ENCODE peak calls at places on chromosomes 11 and 22, in seven cellular contexts. K is OCI-LY7; Y is lower leg skin; Q is A549; L is CD8-positive, alpha-beta T cell; O is fibroblast of the aortic adventitia; W is naive thymus-derived CD4-positive, alpha-beta T cell. I is an unnamed sample.

GRCh38 chr11:126766425-126766824 is 234.1 kb downstream of the KIRREL3 start:
- DNase-seq in K (no peak), Y (no peak), Q (peak), L (no peak), O (no peak), W (no peak), I (no peak)

GRCh38 chr22:23175817-23176644 is 4.3 kb upstream of the BCR start:
- DNase-seq in K (peak), Y (no peak), Q (no peak), L (no peak), O (no peak), W (no peak), I (no peak)

GRCh38 chr22:30876925-30877553 is 91.5 kb downstream of the MORC2 start:
- DNase-seq in K (no peak), Y (no peak), Q (no peak), L (no peak), O (peak), W (no peak), I (no peak)

GRCh38 chr11:69721061-69721460 is 17.2 kb upstream of the FGF19 start:
- DNase-seq in K (no peak), Y (no peak), Q (no peak), L (no peak), O (no peak), W (no peak), I (no peak)

GRCh38 chr11:84019576-84020194 is 733.5 kb upstream of the CCDC90B start:
- DNase-seq in K (no peak), Y (no peak), Q (no peak), L (no peak), O (peak), W (no peak), I (no peak)

GRCh38 chr11:131991606-131992005 is 621.2 kb downstream of the NTM start:
- DNase-seq in K (no peak), Y (no peak), Q (no peak), L (no peak), O (no peak), W (no peak), I (no peak)

GRCh38 chr11:86692317-86692716 is 19.9 kb upstream of the ME3 start:
- DNase-seq in K (no peak), Y (no peak), Q (no peak), L (no peak), O (peak), W (no peak), I (no peak)

GRCh38 chr22:44409691-44410316 is 88.2 kb downstream of the RTL6 start:
- DNase-seq in K (no peak), Y (peak), Q (no peak), L (no peak), O (no peak), W (no peak), I (no peak)

GRCh38 chr11:33742249-33742851 is 6.1 kb upstream of the CD59 start:
- DNase-seq in K (peak), Y (no peak), Q (no peak), L (no peak), O (peak), W (peak), I (no peak)

GRCh38 chr11:71537537-71537936 is 288 bp upstream of the KRTAP5-8 start:
- DNase-seq in K (no peak), Y (no peak), Q (no peak), L (no peak), O (no peak), W (no peak), I (no peak)

GRCh38 chr11:113873241-113873626 is 2.1 kb downstream of the USP28 start:
- DNase-seq in K (no peak), Y (peak), Q (no peak), L (no peak), O (peak), W (no peak), I (no peak)
- H3K4me3 ChIP-seq in K (peak), Y (no peak), Q (no peak), L (no peak), O (no peak), W (no peak), I (no peak)

GRCh38 chr22:41288245-41288946 is 2.4 kb upstream of the RANGAP1 start:
- DNase-seq in K (no peak), Y (no peak), Q (peak), L (no peak), O (peak), W (no peak), I (no peak)
- H3K4me3 ChIP-seq in K (no peak), Y (no peak), Q (peak), L (no peak), O (no peak), W (no peak), I (no peak)

GRCh38 chr22:29457730-29458129 is 19.3 kb downstream of the RFPL1 start:
- DNase-seq in K (peak), Y (no peak), Q (peak), L (no peak), O (peak), W (no peak), I (peak)
- H3K4me3 ChIP-seq in K (no peak), Y (no peak), Q (no peak), L (no peak), O (no peak), W (no peak), I (no peak)

GRCh38 chr11:1760351-1761109 is 3.2 kb downstream of the CTSD start:
- DNase-seq in K (no peak), Y (peak), Q (no peak), L (no peak), O (no peak), W (no peak), I (peak)
- H3K4me3 ChIP-seq in K (no peak), Y (no peak), Q (no peak), L (no peak), O (no peak), W (no peak), I (no peak)

GRCh38 chr11:76641905-76642304 is 28.6 kb downstream of the LRRC32 start:
- DNase-seq in K (no peak), Y (peak), Q (no peak), L (no peak), O (no peak), W (no peak), I (no peak)
- H3K4me3 ChIP-seq in K (no peak), Y (no peak), Q (no peak), L (no peak), O (no peak), W (no peak), I (no peak)

GRCh38 chr11:80473562-80473961 is 1032.7 kb upstream of the TENM4 start:
- DNase-seq in K (no peak), Y (no peak), Q (no peak), L (no peak), O (no peak), W (no peak), I (no peak)

DNA sequence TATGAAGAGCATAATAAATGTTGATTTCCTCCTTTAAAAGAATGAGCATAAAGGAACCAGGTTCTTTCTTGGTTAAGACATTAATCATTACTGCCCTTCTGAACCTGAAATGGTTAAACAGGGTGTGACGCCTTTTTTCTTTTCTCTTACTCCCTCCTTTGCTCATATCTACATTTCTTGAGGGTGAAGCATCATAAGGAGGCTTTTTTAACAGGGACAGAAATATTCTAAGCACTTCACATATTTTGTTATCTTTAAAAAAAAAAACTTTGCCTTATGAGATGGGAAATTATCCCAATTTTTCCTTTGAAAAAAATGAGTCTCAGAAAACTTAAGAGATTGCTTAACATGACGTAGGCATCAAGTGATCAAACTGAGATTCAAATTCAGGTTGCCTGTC is 1036.3 kb upstream of the TENM4 start:
- DNase-seq in K (no peak), Y (no peak), Q (no peak), L (no peak), O (peak), W (no peak), I (no peak)
- H3K4me3 ChIP-seq in K (no peak), Y (no peak), Q (no peak), L (no peak), O (no peak), W (no peak), I (no peak)

GRCh38 chr11:116517077-116517476 is 255.7 kb downstream of the BUD13 start:
- DNase-seq in K (no peak), Y (peak), Q (no peak), L (no peak), O (no peak), W (no peak), I (no peak)

GRCh38 chr11:116515666-116516184 is 257.1 kb downstream of the BUD13 start:
- DNase-seq in K (no peak), Y (peak), Q (no peak), L (no peak), O (no peak), W (no peak), I (no peak)

GRCh38 chr11:116518141-116518540 is 254.6 kb downstream of the BUD13 start:
- DNase-seq in K (no peak), Y (peak), Q (no peak), L (no peak), O (no peak), W (no peak), I (no peak)

GRCh38 chr11:116517584-116517983 is 255.2 kb downstream of the BUD13 start:
- DNase-seq in K (no peak), Y (peak), Q (no peak), L (no peak), O (no peak), W (no peak), I (no peak)

GRCh38 chr11:116519499-116519898 is 253.3 kb downstream of the BUD13 start:
- DNase-seq in K (no peak), Y (peak), Q (no peak), L (no peak), O (no peak), W (no peak), I (no peak)
- H3K4me3 ChIP-seq in K (no peak), Y (no peak), Q (no peak), L (no peak), O (no peak), W (no peak), I (no peak)

I was measured in upper lobe of left lung.